ENCODE peak calls at places on chromosomes 4 and X, in nine cellular contexts. M is GM13976, P is GM12878, B is cardiac muscle cell, H is glutamatergic neuron, C is upper lobe of right lung, J is keratinocyte, Y is OCI-LY7, Q is ovary. K is an unnamed sample.
A peak's percentile ranks its signal among the peaks of the same experiment; 100 is the strongest.

GRCh38 chr4:184237612-184238011 is 19.9 kb upstream of the ENPP6 start:
- DNase-seq in P (no peak), Q (no peak), B (no peak), Y (no peak), H (no peak), J (no peak), M (no peak), C (no peak), K (no peak)

GRCh38 chrX:131063613-131064012 is 5.5 kb downstream of the ARHGAP36 start:
- DNase-seq in P (no peak), Q (no peak), J (no peak), C (no peak), Y (peak; percentile 3), B (no peak), M (no peak), H (no peak), K (no peak)

GRCh38 chrX:77693594-77693993 is 92.4 kb downstream of the ATRX start:
- DNase-seq in C (no peak), B (no peak), Q (no peak), P (peak; percentile 11), Y (peak; percentile 8), H (no peak), J (no peak), M (no peak), K (no peak)

GRCh38 chrX:72554448-72555140 is 18.0 kb downstream of the HDAC8 start:
- DNase-seq in H (peak; percentile 32), Y (peak; percentile 1), B (peak; percentile 27), M (no peak), J (no peak), C (no peak), P (no peak), Q (no peak), K (no peak)

GRCh38 chr4:99998062-99998880 is 48.2 kb upstream of the H2AZ1 start:
- DNase-seq in M (peak; percentile 25), Y (peak; percentile 6), J (no peak), H (no peak), B (peak; percentile 17), C (no peak), P (peak; percentile 2), Q (no peak), K (peak; percentile 52)

GRCh38 chrX:109294097-109294815 is 187.6 kb downstream of the GUCY2F start:
- DNase-seq in Y (no peak), H (no peak), C (no peak), Q (no peak), J (peak; percentile 33), B (no peak), P (no peak), M (no peak), K (no peak)

GRCh38 chr4:7779194-7779768 is 160.4 kb downstream of the AFAP1 start:
- DNase-seq in P (no peak), J (no peak), M (no peak), B (peak; percentile 42), C (peak; percentile 28), Q (no peak), Y (no peak), H (no peak), K (no peak)

GRCh38 chr4:97656034-97656720 is 487.1 kb downstream of the STPG2 start:
- DNase-seq in C (no peak), M (no peak), Q (no peak), P (no peak), B (no peak), H (no peak), Y (no peak), J (peak; percentile 81), K (no peak)

GRCh38 chr4:74969507-74970474 is 36.9 kb downstream of the PARM1 start:
- DNase-seq in J (no peak), C (no peak), B (peak; percentile 90), P (no peak), H (no peak), Q (no peak), M (no peak), Y (no peak), K (no peak)

GRCh38 chr4:140267576-140267975 is 105.9 kb upstream of the SCOC start:
- DNase-seq in Q (no peak), P (no peak), C (no peak), Y (no peak), H (no peak), M (no peak), B (no peak), J (no peak), K (no peak)

GRCh38 chrX:41824551-41824950 is 98.8 kb downstream of the CASK start:
- DNase-seq in B (no peak), C (no peak), J (no peak), Y (no peak), P (no peak), Q (no peak), H (no peak), M (no peak), K (no peak)

GRCh38 chrX:17595456-17596035 is 141.7 kb upstream of the SCML1 start:
- DNase-seq in J (peak; percentile 35), Y (no peak), Q (no peak), P (no peak), H (no peak), B (no peak), M (no peak), C (no peak), K (no peak)

GRCh38 chrX:39752820-39753219 is 344.9 kb downstream of the BCOR start:
- DNase-seq in C (no peak), B (no peak), M (no peak), J (no peak), H (no peak), Y (no peak), Q (peak; percentile 53), P (no peak), K (no peak)

GRCh38 chrX:134908235-134908834 is 82.5 kb upstream of the SMIM10 start:
- DNase-seq in P (no peak), Q (no peak), B (no peak), M (peak; percentile 33), C (no peak), Y (peak; percentile 29), J (no peak), H (no peak), K (no peak)

GRCh38 chrX:119726900-119727555 is 31.4 kb upstream of the SOWAHD start:
- DNase-seq in J (no peak), P (no peak), Q (no peak), M (no peak), C (no peak), H (no peak), B (no peak), Y (no peak), K (no peak)

GRCh38 chr4:1061747-1062146 is 50.3 kb downstream of the FGFRL1 start:
- DNase-seq in C (no peak), B (no peak), J (no peak), Q (no peak), M (no peak), Y (no peak), P (no peak), H (peak; percentile 51), K (no peak)

GRCh38 chr4:14835288-14835687 is 167.0 kb upstream of the CPEB2 start:
- DNase-seq in J (no peak), C (no peak), P (no peak), B (no peak), Y (no peak), H (no peak), Q (no peak), M (no peak), K (no peak)

GRCh38 chrX:23103546-23103945 is 103.8 kb downstream of the DDX53 start:
- DNase-seq in Q (no peak), M (no peak), H (no peak), J (no peak), C (no peak), Y (no peak), P (no peak), B (no peak), K (no peak)

GRCh38 chrX:102535958-102536357 is 19.4 kb upstream of the TMSB15A start:
- DNase-seq in J (no peak), M (no peak), C (no peak), Y (no peak), B (no peak), Q (no peak), H (no peak), P (no peak), K (no peak)

GRCh38 chr4:152454398-152455011 is 81.4 kb downstream of the FBXW7 start:
- DNase-seq in M (no peak), Q (no peak), C (no peak), P (no peak), B (no peak), J (no peak), H (no peak), Y (peak; percentile 47), K (peak; percentile 23)
- TF ChIP-seq CTCF in M (peak; percentile 9), Q (no peak), C (peak; percentile 66), P (peak; percentile 50), B (peak; percentile 73), J (no peak), H (peak; percentile 74), Y (peak; percentile 95), K (peak; percentile 72)

DNA sequence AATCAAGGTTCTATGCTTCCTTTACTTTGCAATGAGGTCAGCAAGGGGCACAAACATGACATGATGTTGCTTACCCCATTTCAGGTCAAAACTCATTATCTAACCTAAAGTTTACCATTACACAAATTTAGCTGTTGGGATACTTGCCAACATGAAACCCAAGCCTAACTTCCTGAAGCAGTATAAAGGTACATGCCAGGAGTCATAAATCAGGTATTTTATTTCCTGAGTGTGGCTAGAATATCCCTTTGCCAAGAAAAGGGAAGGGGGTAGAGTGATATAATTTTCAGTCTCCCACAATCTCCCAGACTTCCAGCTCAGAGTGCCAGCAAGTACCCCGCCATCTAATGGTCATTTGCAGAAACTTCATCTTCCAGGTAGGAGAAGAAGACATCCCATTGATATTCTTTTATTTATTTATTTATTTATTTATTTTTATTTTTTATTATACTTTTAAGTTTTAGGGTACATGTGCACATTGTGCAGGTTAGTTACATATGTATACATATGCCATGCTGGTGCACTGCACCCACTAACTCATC is 136.6 kb downstream of the NEXMIF start:
- DNase-seq in Y (no peak), M (no peak), Q (no peak), J (no peak), P (no peak), H (no peak), C (no peak), B (no peak), K (no peak)
- TF ChIP-seq CTCF in Y (peak; percentile 18), M (no peak), Q (no peak), J (no peak), P (no peak), H (no peak), C (no peak), B (no peak), K (peak; percentile 10)

GRCh38 chr4:135325264-135325663 is 1123.7 kb upstream of the PABPC4L start:
- DNase-seq in B (no peak), P (no peak), M (no peak), H (no peak), Y (no peak), J (no peak), C (no peak), Q (no peak), K (no peak)

GRCh38 chr4:135316266-135316779 is 1114.7 kb upstream of the PABPC4L start:
- DNase-seq in M (no peak), P (no peak), H (no peak), Y (no peak), C (no peak), Q (no peak), J (no peak), B (no peak), K (no peak)

GRCh38 chr4:135319685-135320084 is 1118.1 kb upstream of the PABPC4L start:
- DNase-seq in H (no peak), B (no peak), J (no peak), P (no peak), Y (no peak), C (no peak), Q (no peak), M (no peak), K (no peak)
- TF ChIP-seq CTCF in H (no peak), B (no peak), J (no peak), P (no peak), Y (no peak), C (no peak), Q (no peak), M (no peak), K (peak; percentile 34)

GRCh38 chr4:24032371-24032989 is 142.6 kb upstream of the PPARGC1A start:
- DNase-seq in B (peak; percentile 23), C (no peak), M (no peak), H (peak; percentile 34), J (no peak), Y (peak; percentile 10), P (no peak), Q (no peak), K (no peak)
- TF ChIP-seq CTCF in B (peak; percentile 36), C (peak; percentile 23), M (no peak), H (peak; percentile 34), J (peak; percentile 70), Y (peak; percentile 57), P (peak; percentile 20), Q (no peak), K (peak; percentile 67)

K was measured in LNCaP clone FGC.